ENCODE peak calls at places on chromosome 11, in six cellular contexts. X, C, K, R, A and Y are unnamed samples.

GRCh38 chr11:125164422-125165110 is at the start of gene PKNOX2:
- DNase-seq in K (peak), X (peak), R (peak), A (peak), C (peak), Y (peak)

GRCh38 chr11:10204021-10204420 is 90.0 kb downstream of the SBF2 start:
- DNase-seq in X (no peak), C (no peak), R (no peak), A (no peak), K (no peak), Y (no peak)

GRCh38 chr11:102757823-102758549 is 22.4 kb downstream of the MMP10 start:
- DNase-seq in R (peak), C (peak), A (no peak), K (no peak), X (no peak), Y (peak)

GRCh38 chr11:105577645-105578044 is 32.2 kb upstream of the GRIA4 start:
- DNase-seq in R (peak), C (peak), A (no peak), K (no peak), X (no peak), Y (peak)

GRCh38 chr11:110156503-110156902 is 63.3 kb downstream of the ZC3H12C start:
- DNase-seq in A (no peak), K (no peak), R (no peak), X (no peak), C (no peak), Y (no peak)

GRCh38 chr11:7677801-7678201 is 4.5 kb upstream of the CYB5R2 start:
- DNase-seq in C (peak), X (no peak), R (no peak), K (no peak), A (no peak), Y (peak)

GRCh38 chr11:119154178-119154577 is 5.3 kb downstream of the ABCG4 start:
- DNase-seq in R (no peak), K (no peak), C (no peak), X (no peak), A (no peak), Y (no peak)

GRCh38 chr11:35549787-35550186 is 24.4 kb upstream of the PAMR1 start:
- DNase-seq in X (no peak), C (peak), R (no peak), A (no peak), K (no peak), Y (peak)

GRCh38 chr11:45857834-45858492 is 10.7 kb downstream of the CRY2 start:
- DNase-seq in X (peak), C (peak), A (no peak), R (no peak), K (no peak), Y (peak)

GRCh38 chr11:65617136-65617850 is 1.7 kb downstream of the PCNX3 start:
- DNase-seq in A (no peak), K (no peak), X (no peak), R (no peak), C (no peak), Y (no peak)

GRCh38 chr11:69435161-69435990 is 46.1 kb upstream of the LINC01488 start:
- DNase-seq in K (no peak), X (no peak), C (no peak), R (peak), A (no peak), Y (no peak)

GRCh38 chr11:94676769-94677168 is 91.4 kb upstream of the AMOTL1 start:
- DNase-seq in C (no peak), A (no peak), X (no peak), R (no peak), K (no peak), Y (no peak)

GRCh38 chr11:9214765-9215164 is 50.4 kb downstream of the DENND5A start:
- DNase-seq in X (no peak), K (no peak), R (no peak), C (peak), A (no peak), Y (peak)

GRCh38 chr11:118277312-118277711 is 13.2 kb upstream of the MPZL2 start:
- DNase-seq in K (no peak), X (no peak), A (no peak), C (peak), R (no peak), Y (peak)

GRCh38 chr11:61718613-61719302 is 33.7 kb upstream of the MYRF start:
- DNase-seq in X (no peak), R (no peak), A (no peak), K (no peak), C (peak), Y (peak)

GRCh38 chr11:199782-200181 is 6.9 kb downstream of the SCGB1C1 start:
- DNase-seq in R (no peak), K (no peak), A (no peak), X (no peak), C (no peak), Y (no peak)

GRCh38 chr11:40062616-40063015 is 1396.8 kb downstream of the LRRC4C start:
- DNase-seq in R (no peak), C (no peak), A (no peak), K (no peak), X (no peak), Y (no peak)

GRCh38 chr11:2888266-2888968 is 2.8 kb upstream of the CDKN1C start:
- DNase-seq in A (peak), C (peak), R (peak), K (peak), X (peak), Y (peak)

GRCh38 chr11:57818812-57819211 is 57.2 kb downstream of the CTNND1 start:
- DNase-seq in A (no peak), C (no peak), X (no peak), R (no peak), K (no peak), Y (no peak)

GRCh38 chr11:47523491-47524199 is 29.3 kb downstream of the CELF1 start:
- DNase-seq in K (no peak), R (peak), X (no peak), A (no peak), C (peak), Y (peak)

GRCh38 chr11:101176381-101176780 is 46.8 kb upstream of the PGR start:
- DNase-seq in R (no peak), A (no peak), X (no peak), C (no peak), K (no peak), Y (no peak)

GRCh38 chr11:134483291-134483690 is 71.2 kb upstream of the B3GAT1 start:
- DNase-seq in X (no peak), R (no peak), C (no peak), K (no peak), A (no peak), Y (no peak)

GRCh38 chr11:3340025-3340424 is 38.9 kb downstream of the ZNF195 start:
- DNase-seq in K (no peak), C (peak), X (no peak), A (no peak), R (no peak), Y (peak)

GRCh38 chr11:57343825-57344224 is 5.7 kb downstream of the P2RX3 start:
- DNase-seq in C (no peak), K (no peak), R (no peak), A (no peak), X (no peak), Y (no peak)

GRCh38 chr11:47979378-47980092 is 824 bp upstream of the PTPRJ start:
- DNase-seq in C (no peak), R (no peak), A (no peak), X (no peak), K (no peak), Y (no peak)

GRCh38 chr11:63889344-63889743 is 27.6 kb downstream of the RCOR2 start:
- DNase-seq in C (no peak), A (no peak), R (no peak), K (no peak), X (no peak), Y (no peak)

GRCh38 chr11:73186294-73186850 is 31.7 kb upstream of the P2RY2 start:
- DNase-seq in X (no peak), K (no peak), R (no peak), A (no peak), C (no peak), Y (no peak)

GRCh38 chr11:128701086-128701485 is 7.2 kb downstream of the FLI1 start:
- DNase-seq in X (no peak), C (peak), R (no peak), K (no peak), A (no peak), Y (no peak)

GRCh38 chr11:38305682-38306081 is 1707.6 kb upstream of the RAG2 start:
- DNase-seq in K (no peak), X (no peak), C (peak), R (no peak), A (no peak), Y (peak)

GRCh38 chr11:11263238-11264030 is 89.6 kb downstream of the CSNK2A3 start:
- DNase-seq in A (no peak), K (no peak), X (no peak), R (no peak), C (peak), Y (peak)

GRCh38 chr11:61768376-61769076 is 16.1 kb downstream of the MYRF start:
- DNase-seq in K (no peak), C (no peak), A (no peak), R (no peak), X (no peak), Y (no peak)

GRCh38 chr11:132520199-132520598 is 1012.1 kb downstream of the OPCML start:
- DNase-seq in A (no peak), X (no peak), K (no peak), C (no peak), R (no peak), Y (no peak)

GRCh38 chr11:65183201-65183891 is 1.6 kb downstream of the CAPN1 start:
- DNase-seq in X (no peak), C (no peak), K (no peak), R (no peak), A (no peak), Y (no peak)